ENCODE peak calls at places on chromosomes 4 and X, in six cellular contexts. W, F, D, R, Y and P are unnamed samples.
A peak's percentile ranks its signal among the peaks of the same experiment; 100 is the strongest.

GRCh38 chr4:20180509-20180908 is 71.2 kb upstream of the SLIT2 start:
- DNase-seq in F (no peak), R (no peak), W (no peak), D (no peak), Y (no peak), P (no peak)

GRCh38 chr4:124666496-124666895 is 46.0 kb downstream of the ANKRD50 start:
- DNase-seq in Y (no peak), R (no peak), F (no peak), W (no peak), D (no peak), P (no peak)

GRCh38 chr4:73406548-73406875 is 2.4 kb downstream of the ALB start:
- DNase-seq in R (no peak), D (no peak), F (no peak), Y (no peak), W (no peak), P (no peak)

GRCh38 chr4:88623097-88623496 is 30.8 kb downstream of the HERC3 start:
- DNase-seq in D (peak; percentile 89), W (no peak), F (peak; percentile 80), Y (no peak), R (peak; percentile 90), P (no peak)

GRCh38 chr4:917466-917865 is 14.7 kb downstream of the GAK start:
- DNase-seq in Y (no peak), F (no peak), W (no peak), R (no peak), D (no peak), P (no peak)

GRCh38 chr4:159052315-159052714 is 50.6 kb upstream of the RAPGEF2 start:
- DNase-seq in D (no peak), R (no peak), W (no peak), F (no peak), Y (no peak), P (no peak)

GRCh38 chr4:70402762-70403161 is 5.0 kb downstream of the OPRPN start:
- DNase-seq in W (no peak), Y (no peak), R (no peak), D (no peak), F (no peak), P (no peak)

GRCh38 chr4:93237526-93237925 is 591.0 kb upstream of the ATOH1 start:
- DNase-seq in R (no peak), W (no peak), D (no peak), Y (peak; percentile 74), F (no peak), P (no peak)

GRCh38 chr4:117771647-117772337 is 262.5 kb upstream of the NDST3 start:
- DNase-seq in R (no peak), Y (peak; percentile 43), F (no peak), W (no peak), D (no peak), P (no peak)

GRCh38 chr4:508675-509373 is 9.8 kb downstream of the PIGG start:
- DNase-seq in F (no peak), W (no peak), D (no peak), R (no peak), Y (no peak), P (no peak)

GRCh38 chrX:138756234-138756633 is 44.7 kb upstream of the FGF13 start:
- DNase-seq in Y (no peak), D (no peak), W (no peak), F (no peak), R (peak; percentile 79), P (no peak)

GRCh38 chr4:2416564-2417195 is 1.8 kb downstream of the ZFYVE28 start:
- DNase-seq in D (no peak), Y (no peak), R (no peak), F (no peak), W (no peak), P (no peak)

GRCh38 chr4:163161536-163162205 is 5.0 kb downstream of the NAF1 start:
- DNase-seq in D (no peak), Y (no peak), F (peak; percentile 25), R (peak; percentile 54), W (no peak), P (no peak)

GRCh38 chr4:184471872-184472539 is 2.3 kb downstream of the IRF2 start:
- DNase-seq in Y (no peak), R (peak; percentile 40), D (no peak), W (no peak), F (no peak), P (no peak)

GRCh38 chr4:40581254-40582140 is 48.2 kb downstream of the RBM47 start:
- DNase-seq in Y (no peak), F (no peak), W (no peak), D (no peak), R (no peak), P (no peak)

GRCh38 chrX:53166103-53166502 is 58.9 kb downstream of the KDM5C start:
- DNase-seq in D (no peak), F (no peak), Y (no peak), W (no peak), R (no peak), P (no peak)

GRCh38 chr4:6043188-6043587 is 25.0 kb upstream of the C4orf50 start:
- DNase-seq in W (no peak), F (no peak), Y (no peak), R (no peak), D (no peak), P (no peak)

GRCh38 chr4:140568507-140569306 is at the start of gene UCP1:
- DNase-seq in D (no peak), Y (no peak), F (no peak), R (no peak), W (no peak), P (no peak)

GRCh38 chrX:149630681-149631292 is 805 bp downstream of the TMEM185A start:
- DNase-seq in D (peak; percentile 18), R (peak; percentile 41), Y (no peak), F (peak; percentile 20), W (no peak), P (no peak)

GRCh38 chrX:39813631-39814246 is 284.0 kb downstream of the BCOR start:
- DNase-seq in F (no peak), R (peak; percentile 52), Y (peak; percentile 92), D (no peak), W (no peak), P (no peak)

GRCh38 chr4:2931765-2932560 is 31.2 kb downstream of the NOP14 start:
- DNase-seq in W (no peak), Y (no peak), D (no peak), R (no peak), F (no peak), P (peak; percentile 67)

GRCh38 chr4:174389439-174389838 is 105.7 kb downstream of the CEP44 start:
- DNase-seq in D (no peak), W (no peak), R (no peak), Y (no peak), F (no peak), P (no peak)

GRCh38 chr4:24514808-24515207 is 69.5 kb downstream of the DHX15 start:
- DNase-seq in W (no peak), R (no peak), Y (no peak), F (no peak), D (no peak), P (no peak)

GRCh38 chr4:184764601-184765000 is 30.7 kb upstream of the CENPU start:
- DNase-seq in R (no peak), Y (no peak), D (no peak), F (no peak), W (no peak), P (no peak)

GRCh38 chr4:78145622-78146021 is 88.5 kb downstream of the FRAS1 start:
- DNase-seq in W (no peak), R (no peak), F (no peak), D (no peak), Y (no peak), P (no peak)

GRCh38 chr4:129839687-129840086 is 743.7 kb downstream of the C4orf33 start:
- DNase-seq in W (no peak), R (no peak), D (no peak), Y (no peak), F (no peak), P (no peak)

GRCh38 chr4:39616651-39617050 is 22.0 kb downstream of the SMIM14 start:
- DNase-seq in W (no peak), Y (no peak), D (no peak), R (peak; percentile 21), F (no peak), P (no peak)

GRCh38 chr4:149164282-149164681 is 651.4 kb downstream of the IQCM start:
- DNase-seq in D (peak; percentile 65), F (peak; percentile 37), W (no peak), R (peak; percentile 66), Y (no peak), P (no peak)

GRCh38 chrX:47191331-47191730 is 2.3 kb upstream of the UBA1 start:
- DNase-seq in F (no peak), R (no peak), D (no peak), W (peak; percentile 9), Y (no peak), P (no peak)